ENCODE peak calls at places on chromosome 4, in nine cellular contexts. V, X, C, E, N, D, J, A and Z are unnamed samples.

GRCh38 chr4:103046416-103047290 is 27.1 kb upstream of the SLC9B1 start:
- DNase-seq in V (no peak), X (peak), C (no peak), E (peak), N (no peak), D (no peak), J (peak), A (peak), Z (peak)

GRCh38 chr4:172865531-172866127 is 303.0 kb upstream of the GALNT7 start:
- DNase-seq in V (no peak), X (no peak), C (no peak), E (no peak), N (no peak), D (no peak), J (no peak), A (peak), Z (no peak)

GRCh38 chr4:92776080-92776479 is 472.3 kb downstream of the GRID2 start:
- DNase-seq in V (no peak), X (no peak), C (no peak), E (no peak), N (no peak), D (no peak), J (no peak), A (peak), Z (no peak)

GRCh38 chr4:128847074-128847724 is 37.7 kb downstream of the JADE1 start:
- DNase-seq in V (no peak), X (peak), C (no peak), E (peak), N (no peak), D (no peak), J (no peak), A (no peak), Z (no peak)

GRCh38 chr4:105139646-105140045 is 7.0 kb upstream of the TET2 start:
- DNase-seq in V (no peak), X (no peak), C (no peak), E (peak), N (no peak), D (no peak), J (no peak), A (no peak), Z (no peak)

GRCh38 chr4:158722291-158722916 is 792 bp downstream of the PPID start:
- DNase-seq in V (no peak), X (peak), C (no peak), E (peak), N (no peak), D (no peak), J (no peak), A (peak), Z (peak)

GRCh38 chr4:54231419-54232150 is 2.5 kb downstream of the PDGFRA start:
- DNase-seq in V (no peak), X (peak), C (no peak), E (peak), N (peak), D (no peak), J (no peak), A (no peak), Z (no peak)

GRCh38 chr4:26462874-26463273 is 27.4 kb downstream of the CCKAR start:
- DNase-seq in V (peak), X (no peak), C (no peak), E (no peak), N (no peak), D (no peak), J (no peak), A (no peak), Z (no peak)

GRCh38 chr4:109966891-109967481 is 54.3 kb downstream of the EGF start:
- DNase-seq in V (no peak), X (no peak), C (no peak), E (no peak), N (no peak), D (no peak), J (no peak), A (peak), Z (no peak)

GRCh38 chr4:95290702-95291101 is 258.1 kb downstream of the UNC5C start:
- DNase-seq in V (no peak), X (no peak), C (no peak), E (no peak), N (no peak), D (no peak), J (no peak), A (no peak), Z (no peak)

GRCh38 chr4:113971706-113972360 is 7.6 kb downstream of the ARSJ start:
- DNase-seq in V (no peak), X (no peak), C (no peak), E (peak), N (no peak), D (no peak), J (no peak), A (peak), Z (no peak)

GRCh38 chr4:106384878-106385277 is 16.3 kb upstream of the GIMD1 start:
- DNase-seq in V (no peak), X (no peak), C (no peak), E (no peak), N (peak), D (no peak), J (no peak), A (no peak), Z (no peak)

GRCh38 chr4:6198768-6199343 is 1.5 kb downstream of the JAKMIP1 start:
- DNase-seq in V (peak), X (peak), C (no peak), E (no peak), N (no peak), D (peak), J (no peak), A (no peak), Z (peak)

GRCh38 chr4:1086011-1086410 is 27.4 kb downstream of the RNF212 start:
- DNase-seq in V (no peak), X (no peak), C (no peak), E (no peak), N (no peak), D (no peak), J (no peak), A (no peak), Z (no peak)

GRCh38 chr4:384311-385010 is 46.8 kb downstream of the ZNF141 start:
- DNase-seq in V (no peak), X (no peak), C (no peak), E (no peak), N (no peak), D (no peak), J (no peak), A (no peak), Z (no peak)

GRCh38 chr4:158356331-158356730 is 146.0 kb downstream of the TMEM144 start:
- DNase-seq in V (no peak), X (no peak), C (no peak), E (no peak), N (no peak), D (no peak), J (no peak), A (no peak), Z (no peak)

GRCh38 chr4:4485806-4486205 is 56.0 kb downstream of the STX18 start:
- DNase-seq in V (no peak), X (no peak), C (no peak), E (no peak), N (no peak), D (no peak), J (no peak), A (no peak), Z (no peak)

GRCh38 chr4:52751349-52751911 is at the start of gene ERVMER34-1:
- DNase-seq in V (no peak), X (peak), C (no peak), E (peak), N (peak), D (peak), J (no peak), A (peak), Z (peak)

GRCh38 chr4:137707221-137707620 is 174.9 kb upstream of the PCDH18 start:
- DNase-seq in V (no peak), X (no peak), C (no peak), E (no peak), N (no peak), D (no peak), J (no peak), A (no peak), Z (no peak)

GRCh38 chr4:15677507-15677988 is 4.1 kb upstream of the FAM200B start:
- DNase-seq in V (no peak), X (no peak), C (no peak), E (peak), N (no peak), D (no peak), J (no peak), A (peak), Z (no peak)

GRCh38 chr4:7960017-7960789 is 20.5 kb upstream of the AFAP1 start:
- DNase-seq in V (no peak), X (no peak), C (no peak), E (peak), N (no peak), D (no peak), J (no peak), A (no peak), Z (peak)

GRCh38 chr4:104163820-104164219 is 330.9 kb downstream of the CXXC4 start:
- DNase-seq in V (no peak), X (no peak), C (no peak), E (peak), N (no peak), D (no peak), J (no peak), A (no peak), Z (no peak)

GRCh38 chr4:75723117-75723801 is 1.1 kb upstream of the USO1 start:
- DNase-seq in V (no peak), X (no peak), C (no peak), E (peak), N (no peak), D (no peak), J (no peak), A (peak), Z (peak)

GRCh38 chr4:3337357-3337732 is 44.5 kb downstream of the RGS12 start:
- DNase-seq in V (no peak), X (no peak), C (no peak), E (no peak), N (no peak), D (no peak), J (no peak), A (no peak), Z (no peak)

GRCh38 chr4:98564847-98565246 is 93.6 kb downstream of the TSPAN5 start:
- DNase-seq in V (no peak), X (peak), C (no peak), E (no peak), N (no peak), D (no peak), J (no peak), A (no peak), Z (no peak)

GRCh38 chr4:46389301-46389761 is 597 bp downstream of the GABRA2 start:
- DNase-seq in V (no peak), X (peak), C (no peak), E (no peak), N (no peak), D (peak), J (no peak), A (no peak), Z (no peak)

GRCh38 chr4:77240469-77241066 is 83.6 kb downstream of the CCNG2 start:
- DNase-seq in V (no peak), X (peak), C (no peak), E (peak), N (peak), D (peak), J (peak), A (peak), Z (peak)

GRCh38 chr4:56689661-56690060 is 8.6 kb upstream of the HOPX start:
- DNase-seq in V (no peak), X (no peak), C (no peak), E (no peak), N (no peak), D (no peak), J (no peak), A (no peak), Z (no peak)

GRCh38 chr4:98996056-98996941 is 778 bp downstream of the METAP1 start:
- DNase-seq in V (no peak), X (peak), C (no peak), E (peak), N (no peak), D (no peak), J (no peak), A (peak), Z (peak)

GRCh38 chr4:152164561-152164960 is 371.3 kb downstream of the FBXW7 start:
- DNase-seq in V (no peak), X (no peak), C (no peak), E (no peak), N (no peak), D (no peak), J (no peak), A (peak), Z (no peak)

GRCh38 chr4:4945021-4945420 is 74.2 kb downstream of the CYTL1 start:
- DNase-seq in V (no peak), X (no peak), C (no peak), E (no peak), N (no peak), D (no peak), J (no peak), A (no peak), Z (no peak)

GRCh38 chr4:173539986-173540385 is 10.0 kb upstream of the HAND2 start:
- DNase-seq in V (no peak), X (no peak), C (no peak), E (no peak), N (no peak), D (no peak), J (no peak), A (no peak), Z (no peak)

GRCh38 chr4:54063737-54064316 is 578 bp downstream of the CHIC2 start:
- DNase-seq in V (no peak), X (peak), C (no peak), E (no peak), N (peak), D (no peak), J (peak), A (peak), Z (peak)

GRCh38 chr4:56746639-56747038 is 65.5 kb upstream of the HOPX start:
- DNase-seq in V (no peak), X (no peak), C (no peak), E (no peak), N (no peak), D (no peak), J (no peak), A (no peak), Z (no peak)

GRCh38 chr4:103718993-103719319 is 829 bp downstream of the TACR3 start:
- DNase-seq in V (no peak), X (no peak), C (no peak), E (peak), N (peak), D (no peak), J (no peak), A (no peak), Z (no peak)

GRCh38 chr4:82833696-82834313 is 35.2 kb upstream of the SCD5 start:
- DNase-seq in V (no peak), X (no peak), C (peak), E (peak), N (no peak), D (no peak), J (no peak), A (peak), Z (no peak)

GRCh38 chr4:39048291-39048690 is 13.7 kb upstream of the KLHL5 start:
- DNase-seq in V (no peak), X (no peak), C (no peak), E (no peak), N (no peak), D (no peak), J (no peak), A (no peak), Z (no peak)

GRCh38 chr4:86685401-86685800 is 91.3 kb downstream of the PTPN13 start:
- DNase-seq in V (no peak), X (no peak), C (peak), E (peak), N (no peak), D (no peak), J (no peak), A (peak), Z (no peak)

GRCh38 chr4:48968814-48969213 is 17.3 kb upstream of the CWH43 start:
- DNase-seq in V (no peak), X (no peak), C (peak), E (peak), N (no peak), D (no peak), J (no peak), A (peak), Z (no peak)

GRCh38 chr4:72295966-72296557 is 264.3 kb downstream of the NPFFR2 start:
- DNase-seq in V (no peak), X (no peak), C (no peak), E (peak), N (no peak), D (no peak), J (no peak), A (peak), Z (no peak)
- TF ChIP-seq CTCF in V (peak), X (peak), C (peak), E (peak), N (peak), D (peak), J (peak), A (peak), Z (peak)

GRCh38 chr4:185885075-185885474 is 73.1 kb upstream of the SORBS2 start:
- DNase-seq in V (no peak), X (no peak), C (no peak), E (no peak), N (no peak), D (no peak), J (no peak), A (no peak), Z (no peak)
- TF ChIP-seq CTCF in V (no peak), X (no peak), C (no peak), E (no peak), N (no peak), D (no peak), J (no peak), A (no peak), Z (no peak)

GRCh38 chr4:183600189-183600685 is 58.7 kb downstream of the RWDD4 start:
- DNase-seq in V (no peak), X (peak), C (no peak), E (no peak), N (no peak), D (no peak), J (no peak), A (peak), Z (peak)
- TF ChIP-seq CTCF in V (peak), X (peak), C (peak), E (peak), N (no peak), D (no peak), J (no peak), A (peak), Z (no peak)

GRCh38 chr4:72951147-72951546 is 118.4 kb downstream of the COX18 start:
- DNase-seq in V (no peak), X (no peak), C (no peak), E (no peak), N (no peak), D (no peak), J (no peak), A (peak), Z (no peak)
- TF ChIP-seq CTCF in V (peak), X (peak), C (peak), E (peak), N (no peak), D (no peak), J (no peak), A (peak), Z (no peak)